ENCODE peak calls at places on chromosomes 13 and 19, in five cellular contexts. One of them, this sample, is unnamed. For H3K27me3 and H3K36me3, the result is how much of the 10 kb centered on the place peaks cover.

GRCh38 chr19:40867701-40868100 is 14.3 kb downstream of the CYP2A7 start:
- DNase-seq in tibial artery: no peak
- DNase-seq in left lung: no peak
- DNase-seq in PC-9: no peak
- DNase-seq in heart right ventricle: no peak
- DNase-seq in this sample: no peak

GRCh38 chr13:40995997-40996396 is 23.1 kb downstream of the ELF1 start:
- DNase-seq in PC-9: no peak
- DNase-seq in heart right ventricle: no peak
- DNase-seq in tibial artery: no peak
- DNase-seq in left lung: no peak
- DNase-seq in this sample: no peak

GRCh38 chr13:51797664-51798488 is 6.1 kb downstream of the DHRS12 start:
- DNase-seq in PC-9: peak
- DNase-seq in heart right ventricle: no peak
- DNase-seq in tibial artery: no peak
- DNase-seq in left lung: no peak
- DNase-seq in this sample: peak

GRCh38 chr19:34145741-34146202 is 26.5 kb upstream of the LSM14A start:
- DNase-seq in heart right ventricle: peak
- DNase-seq in left lung: no peak
- DNase-seq in PC-9: peak
- DNase-seq in tibial artery: peak
- DNase-seq in this sample: peak

GRCh38 chr13:44237276-44237767 is 136.3 kb upstream of the SERP2 start:
- DNase-seq in heart right ventricle: peak
- DNase-seq in tibial artery: peak
- DNase-seq in left lung: peak
- DNase-seq in PC-9: peak
- DNase-seq in this sample: peak

GRCh38 chr13:34156841-34157365 is 339.0 kb downstream of the RFC3 start:
- DNase-seq in PC-9: peak
- DNase-seq in tibial artery: peak
- DNase-seq in heart right ventricle: peak
- DNase-seq in left lung: peak
- DNase-seq in this sample: peak

GRCh38 chr19:31154021-31154420 is 195.2 kb downstream of the TSHZ3 start:
- DNase-seq in tibial artery: no peak
- DNase-seq in left lung: no peak
- DNase-seq in heart right ventricle: no peak
- DNase-seq in PC-9: no peak
- DNase-seq in this sample: peak

GRCh38 chr13:44155422-44156293 is 218.0 kb upstream of the SERP2 start:
- DNase-seq in heart right ventricle: peak
- DNase-seq in PC-9: no peak
- DNase-seq in tibial artery: peak
- DNase-seq in left lung: peak
- DNase-seq in this sample: no peak

GRCh38 chr19:34996978-34997640 is 3.0 kb upstream of the GRAMD1A start:
- DNase-seq in heart right ventricle: no peak
- DNase-seq in tibial artery: no peak
- DNase-seq in PC-9: no peak
- DNase-seq in left lung: no peak
- DNase-seq in this sample: no peak

GRCh38 chr13:81487151-81487550 is 1146.2 kb upstream of the SPRY2 start:
- DNase-seq in left lung: no peak
- DNase-seq in heart right ventricle: no peak
- DNase-seq in PC-9: no peak
- DNase-seq in tibial artery: no peak
- DNase-seq in this sample: peak

GRCh38 chr13:101406787-101407186 is 9.5 kb downstream of the NALCN start:
- DNase-seq in left lung: no peak
- DNase-seq in heart right ventricle: no peak
- DNase-seq in PC-9: peak
- DNase-seq in tibial artery: no peak
- DNase-seq in this sample: peak

GRCh38 chr13:51231456-51231855 is 9.3 kb downstream of the FAM124A start:
- DNase-seq in PC-9: no peak
- DNase-seq in heart right ventricle: no peak
- DNase-seq in tibial artery: no peak
- DNase-seq in left lung: no peak
- DNase-seq in this sample: no peak

DNA sequence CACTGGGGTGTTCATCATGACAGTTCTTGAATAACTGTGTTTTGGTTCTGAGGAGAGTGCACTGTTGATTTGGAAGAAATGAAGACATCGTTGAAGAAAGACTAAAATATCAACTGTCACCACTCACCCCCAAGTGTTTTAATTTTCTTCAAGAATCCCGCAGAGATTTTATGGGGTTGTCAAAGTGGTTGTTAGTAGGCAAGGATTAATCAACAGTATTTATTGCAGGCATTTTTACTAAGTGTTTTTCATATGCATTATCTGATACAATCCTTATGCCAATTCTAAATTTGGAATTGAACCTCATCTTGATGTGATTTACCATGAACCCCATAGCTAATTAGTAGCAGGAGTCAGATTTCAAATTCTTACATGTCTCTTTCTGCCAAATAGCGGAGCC is 63.7 kb upstream of the OBI1 start:
- DNase-seq in heart right ventricle: no peak
- DNase-seq in PC-9: no peak
- DNase-seq in left lung: no peak
- DNase-seq in tibial artery: no peak
- DNase-seq in this sample: no peak
- TF ChIP-seq CTCF in heart right ventricle: no peak
- TF ChIP-seq CTCF in PC-9: no peak
- TF ChIP-seq CTCF in left lung: no peak
- TF ChIP-seq CTCF in tibial artery: no peak
- TF ChIP-seq CTCF in this sample: no peak

GRCh38 chr19:12985049-12985776 is 10.1 kb upstream of the NFIX start:
- DNase-seq in heart right ventricle: peak
- DNase-seq in PC-9: peak
- DNase-seq in tibial artery: peak
- DNase-seq in left lung: no peak
- DNase-seq in this sample: no peak

GRCh38 chr19:12990447-12990846 is 4.8 kb upstream of the NFIX start:
- DNase-seq in tibial artery: no peak
- DNase-seq in left lung: no peak
- DNase-seq in PC-9: no peak
- DNase-seq in heart right ventricle: no peak
- DNase-seq in this sample: no peak

GRCh38 chr19:12986726-12987125 is 8.5 kb upstream of the NFIX start:
- DNase-seq in PC-9: no peak
- DNase-seq in heart right ventricle: no peak
- DNase-seq in left lung: no peak
- DNase-seq in tibial artery: no peak
- DNase-seq in this sample: no peak

GRCh38 chr19:12987190-12987589 is 8.1 kb upstream of the NFIX start:
- DNase-seq in left lung: no peak
- DNase-seq in heart right ventricle: no peak
- DNase-seq in PC-9: no peak
- DNase-seq in tibial artery: no peak
- DNase-seq in this sample: no peak

DNA sequence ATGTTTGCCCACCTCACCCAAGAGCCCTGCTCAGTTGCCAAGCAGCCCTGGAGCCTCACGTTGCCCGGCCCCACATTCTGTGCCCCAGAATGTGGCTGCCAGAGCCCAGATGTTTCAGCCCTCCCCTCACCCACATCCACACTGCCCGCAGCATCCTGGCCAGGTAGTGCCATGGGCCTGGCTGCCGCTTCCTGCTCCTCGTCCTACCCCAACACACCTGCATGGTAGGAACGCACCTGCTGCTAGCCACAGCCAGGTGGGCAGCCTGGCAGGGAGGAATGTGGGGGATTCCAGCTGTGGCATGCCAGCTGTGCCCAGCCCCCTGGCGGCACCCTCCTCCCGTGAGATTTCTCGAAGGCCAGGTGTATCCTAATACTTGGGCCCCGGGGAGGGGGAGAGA is 7.5 kb upstream of the NFIX start:
- DNase-seq in tibial artery: no peak
- DNase-seq in heart right ventricle: no peak
- DNase-seq in PC-9: no peak
- DNase-seq in left lung: no peak
- DNase-seq in this sample: no peak
- H3K27me3 ChIP-seq in tibial artery: under half
- H3K27me3 ChIP-seq in heart right ventricle: under half
- H3K27me3 ChIP-seq in PC-9: under half
- H3K27me3 ChIP-seq in left lung: under half
- H3K27me3 ChIP-seq in this sample: under half

GRCh38 chr19:16406356-16406755 is 65.4 kb downstream of the EPS15L1 start:
- DNase-seq in heart right ventricle: no peak
- DNase-seq in tibial artery: no peak
- DNase-seq in left lung: no peak
- DNase-seq in PC-9: no peak
- DNase-seq in this sample: no peak

GRCh38 chr19:16405091-16405490 is 66.7 kb downstream of the EPS15L1 start:
- DNase-seq in left lung: no peak
- DNase-seq in heart right ventricle: no peak
- DNase-seq in tibial artery: no peak
- DNase-seq in PC-9: no peak
- DNase-seq in this sample: no peak

GRCh38 chr19:16403151-16403977 is 68.4 kb downstream of the EPS15L1 start:
- DNase-seq in heart right ventricle: no peak
- DNase-seq in tibial artery: no peak
- DNase-seq in PC-9: no peak
- DNase-seq in left lung: no peak
- DNase-seq in this sample: no peak

GRCh38 chr19:16405797-16406196 is 66.0 kb downstream of the EPS15L1 start:
- DNase-seq in tibial artery: no peak
- DNase-seq in heart right ventricle: no peak
- DNase-seq in PC-9: no peak
- DNase-seq in left lung: no peak
- DNase-seq in this sample: no peak

GRCh38 chr19:16404396-16404795 is 67.4 kb downstream of the EPS15L1 start:
- DNase-seq in heart right ventricle: no peak
- DNase-seq in PC-9: no peak
- DNase-seq in left lung: no peak
- DNase-seq in tibial artery: no peak
- DNase-seq in this sample: no peak
- H3K36me3 ChIP-seq in heart right ventricle: half or more
- H3K36me3 ChIP-seq in PC-9: under half
- H3K36me3 ChIP-seq in left lung: under half
- H3K36me3 ChIP-seq in tibial artery: under half
- H3K36me3 ChIP-seq in this sample: under half

GRCh38 chr13:74367193-74367592 is 233.0 kb upstream of the KLF12 start:
- DNase-seq in PC-9: no peak
- DNase-seq in tibial artery: no peak
- DNase-seq in left lung: no peak
- DNase-seq in heart right ventricle: no peak
- DNase-seq in this sample: no peak
- TF ChIP-seq CTCF in PC-9: no peak
- TF ChIP-seq CTCF in tibial artery: no peak
- TF ChIP-seq CTCF in left lung: no peak
- TF ChIP-seq CTCF in heart right ventricle: no peak
- TF ChIP-seq CTCF in this sample: no peak

GRCh38 chr13:23515116-23515515 is 55.1 kb upstream of the TNFRSF19 start:
- DNase-seq in PC-9: no peak
- DNase-seq in heart right ventricle: no peak
- DNase-seq in left lung: no peak
- DNase-seq in tibial artery: no peak
- DNase-seq in this sample: no peak

GRCh38 chr13:23514076-23514475 is 56.1 kb upstream of the TNFRSF19 start:
- DNase-seq in PC-9: no peak
- DNase-seq in tibial artery: no peak
- DNase-seq in left lung: no peak
- DNase-seq in heart right ventricle: no peak
- DNase-seq in this sample: no peak

GRCh38 chr13:23518231-23518630 is 52.0 kb upstream of the TNFRSF19 start:
- DNase-seq in PC-9: no peak
- DNase-seq in heart right ventricle: no peak
- DNase-seq in tibial artery: no peak
- DNase-seq in left lung: no peak
- DNase-seq in this sample: no peak

GRCh38 chr13:23516190-23516589 is 54.0 kb upstream of the TNFRSF19 start:
- DNase-seq in heart right ventricle: no peak
- DNase-seq in left lung: no peak
- DNase-seq in PC-9: no peak
- DNase-seq in tibial artery: no peak
- DNase-seq in this sample: no peak

GRCh38 chr13:23516706-23517105 is 53.5 kb upstream of the TNFRSF19 start:
- DNase-seq in tibial artery: no peak
- DNase-seq in left lung: no peak
- DNase-seq in heart right ventricle: no peak
- DNase-seq in PC-9: no peak
- DNase-seq in this sample: no peak
- H3K27me3 ChIP-seq in tibial artery: under half
- H3K27me3 ChIP-seq in left lung: under half
- H3K27me3 ChIP-seq in heart right ventricle: under half
- H3K27me3 ChIP-seq in PC-9: under half
- H3K27me3 ChIP-seq in this sample: under half

GRCh38 chr13:108407495-108407894 is 138.0 kb downstream of the TNFSF13B start:
- DNase-seq in tibial artery: no peak
- DNase-seq in left lung: no peak
- DNase-seq in heart right ventricle: no peak
- DNase-seq in PC-9: no peak
- DNase-seq in this sample: no peak

GRCh38 chr13:108409735-108410134 is 140.2 kb downstream of the TNFSF13B start:
- DNase-seq in left lung: no peak
- DNase-seq in PC-9: no peak
- DNase-seq in heart right ventricle: no peak
- DNase-seq in tibial artery: no peak
- DNase-seq in this sample: no peak

GRCh38 chr13:108402850-108403249 is 133.3 kb downstream of the TNFSF13B start:
- DNase-seq in tibial artery: no peak
- DNase-seq in heart right ventricle: no peak
- DNase-seq in PC-9: no peak
- DNase-seq in left lung: no peak
- DNase-seq in this sample: no peak

GRCh38 chr13:108408670-108409069 is 139.2 kb downstream of the TNFSF13B start:
- DNase-seq in heart right ventricle: no peak
- DNase-seq in left lung: no peak
- DNase-seq in tibial artery: no peak
- DNase-seq in PC-9: no peak
- DNase-seq in this sample: no peak
- H3K36me3 ChIP-seq in heart right ventricle: under half
- H3K36me3 ChIP-seq in left lung: under half
- H3K36me3 ChIP-seq in tibial artery: under half
- H3K36me3 ChIP-seq in PC-9: under half
- H3K36me3 ChIP-seq in this sample: under half

GRCh38 chr19:5425260-5425659 is 30.0 kb upstream of the ZNRF4 start:
- DNase-seq in heart right ventricle: no peak
- DNase-seq in PC-9: no peak
- DNase-seq in tibial artery: no peak
- DNase-seq in left lung: no peak
- DNase-seq in this sample: no peak
- TF ChIP-seq CTCF in heart right ventricle: no peak
- TF ChIP-seq CTCF in PC-9: no peak
- TF ChIP-seq CTCF in tibial artery: no peak
- TF ChIP-seq CTCF in left lung: no peak
- TF ChIP-seq CTCF in this sample: no peak